ENCODE peak calls at places on chromosomes 13 and 19, in nine cellular contexts. G is H9, C is PC-3, X is fibroblast of lung, F is keratinocyte, V is neural progenitor cell, A is GM12878, Q is endothelial cell of umbilical vein, N is mammary epithelial cell. B is an unnamed sample.
A peak's percentile ranks its signal among the peaks of the same experiment; 100 is the strongest.

GRCh38 chr13:47188802-47189201 is 291.9 kb upstream of the HTR2A start:
- DNase-seq in X (peak; percentile 48), F (no peak), N (peak; percentile 25), C (peak; percentile 6), V (no peak), A (no peak), Q (no peak), G (no peak), B (no peak)

GRCh38 chr13:76967031-76967430 is 18.7 kb downstream of the ACOD1 start:
- DNase-seq in V (no peak), C (no peak), Q (no peak), X (no peak), F (no peak), A (no peak), G (no peak), N (no peak), B (no peak)

GRCh38 chr13:113762538-113762937 is 3.5 kb downstream of the TMEM255B start:
- DNase-seq in N (no peak), A (no peak), Q (no peak), F (no peak), C (no peak), X (no peak), V (no peak), G (no peak), B (peak; percentile 48)

GRCh38 chr19:16398530-16399241 is 73.1 kb downstream of the EPS15L1 start:
- DNase-seq in F (no peak), N (no peak), G (no peak), X (no peak), Q (peak; percentile 84), V (no peak), A (no peak), C (no peak), B (no peak)

GRCh38 chr13:30690282-30691188 is 44.8 kb upstream of the ALOX5AP start:
- DNase-seq in Q (no peak), F (peak; percentile 32), G (no peak), N (peak; percentile 62), X (peak; percentile 98), V (no peak), C (peak; percentile 23), A (no peak), B (peak; percentile 85)

GRCh38 chr19:32407004-32407992 is 1.7 kb downstream of the DPY19L3 start:
- DNase-seq in G (no peak), F (no peak), A (no peak), Q (no peak), X (peak; percentile 61), C (peak; percentile 3), N (no peak), V (no peak), B (peak; percentile 64)

GRCh38 chr19:10643166-10643967 is 10.8 kb upstream of the ILF3 start:
- DNase-seq in N (no peak), A (no peak), V (no peak), Q (no peak), X (no peak), C (no peak), G (peak; percentile 34), F (no peak), B (peak; percentile 14)

GRCh38 chr19:1811472-1811894 is 593 bp downstream of the ATP8B3 start:
- DNase-seq in X (peak; percentile 16), A (no peak), Q (peak; percentile 30), C (peak; percentile 95), V (no peak), G (no peak), N (peak; percentile 84), F (peak; percentile 86), B (peak; percentile 98)

GRCh38 chr13:75612354-75612753 is 23.8 kb upstream of the LMO7 start:
- DNase-seq in A (no peak), G (no peak), C (no peak), Q (no peak), N (no peak), F (no peak), X (peak; percentile 28), V (no peak), B (no peak)

GRCh38 chr19:47112664-47113445 is 721 bp downstream of the ZC3H4 start:
- DNase-seq in G (peak; percentile 100), C (peak; percentile 97), N (peak; percentile 99), X (peak; percentile 99), A (peak; percentile 100), F (peak; percentile 88), Q (peak; percentile 100), V (peak; percentile 99), B (peak; percentile 97)

GRCh38 chr13:33739254-33739653 is 78.7 kb upstream of the RFC3 start:
- DNase-seq in N (no peak), G (no peak), V (no peak), X (no peak), C (no peak), F (no peak), A (no peak), Q (no peak), B (no peak)

GRCh38 chr13:34698953-34699352 is 243.1 kb upstream of the NBEA start:
- DNase-seq in N (no peak), C (no peak), V (no peak), X (peak; percentile 19), G (no peak), F (no peak), Q (no peak), A (no peak), B (peak; percentile 66)

GRCh38 chr13:84481958-84482357 is 599.7 kb upstream of the SLITRK1 start:
- DNase-seq in A (no peak), V (no peak), F (no peak), G (no peak), X (peak; percentile 66), C (no peak), N (peak; percentile 80), Q (no peak), B (peak; percentile 69)

GRCh38 chr13:37598572-37598971 is at the start of gene POSTN:
- DNase-seq in G (no peak), V (no peak), Q (peak; percentile 8), A (no peak), N (no peak), X (no peak), F (no peak), C (no peak), B (no peak)

GRCh38 chr19:31132753-31133110 is 216.5 kb downstream of the TSHZ3 start:
- DNase-seq in G (no peak), N (no peak), X (no peak), Q (no peak), A (no peak), V (no peak), F (no peak), C (no peak), B (no peak)

GRCh38 chr13:112892759-112893569 is 76.0 kb upstream of the MCF2L start:
- DNase-seq in C (no peak), F (no peak), X (no peak), A (no peak), Q (peak; percentile 34), V (peak; percentile 46), G (no peak), N (no peak), B (peak; percentile 88)

GRCh38 chr19:18474366-18474887 is 36.5 kb upstream of the ISYNA1 start:
- DNase-seq in C (no peak), F (no peak), V (no peak), N (no peak), Q (no peak), X (no peak), G (no peak), A (no peak), B (peak; percentile 14)
- H3K79me2 ChIP-seq in C (peaks cover 64% of the 10 kb centered on the region), F (peaks cover 70% of the 10 kb centered on the region), V (peaks cover 9% of the 10 kb centered on the region), N (peaks cover 84% of the 10 kb centered on the region), Q (peaks cover 26% of the 10 kb centered on the region), X (peaks cover 46% of the 10 kb centered on the region), G (no peaks in the 10 kb centered on the region), A (peaks cover 42% of the 10 kb centered on the region), B (peaks cover 91% of the 10 kb centered on the region)

GRCh38 chr19:4537953-4538600 is 1.8 kb downstream of the LRG1 start:
- DNase-seq in N (no peak), Q (no peak), X (no peak), V (peak; percentile 33), A (no peak), C (no peak), F (no peak), G (peak; percentile 64), B (no peak)
- TF ChIP-seq CTCF in N (no peak), Q (no peak), X (no peak), V (peak; percentile 32), A (no peak), C (no peak), F (no peak), G (peak; percentile 43), B (no peak)

GRCh38 chr19:27674701-27675100 is 1538.2 kb downstream of the UQCRFS1 start:
- DNase-seq in N (no peak), C (no peak), G (no peak), X (no peak), A (no peak), V (no peak), F (no peak), Q (no peak), B (no peak)
- H3K9me3 ChIP-seq in N (peaks cover 6% of the 10 kb centered on the region), C (no peaks in the 10 kb centered on the region), G (peaks cover 96% of the 10 kb centered on the region), X (no peaks in the 10 kb centered on the region), A (no peaks in the 10 kb centered on the region), V (peaks cover 16% of the 10 kb centered on the region), F (no peaks in the 10 kb centered on the region), Q (no peaks in the 10 kb centered on the region), B (no peaks in the 10 kb centered on the region)

DNA sequence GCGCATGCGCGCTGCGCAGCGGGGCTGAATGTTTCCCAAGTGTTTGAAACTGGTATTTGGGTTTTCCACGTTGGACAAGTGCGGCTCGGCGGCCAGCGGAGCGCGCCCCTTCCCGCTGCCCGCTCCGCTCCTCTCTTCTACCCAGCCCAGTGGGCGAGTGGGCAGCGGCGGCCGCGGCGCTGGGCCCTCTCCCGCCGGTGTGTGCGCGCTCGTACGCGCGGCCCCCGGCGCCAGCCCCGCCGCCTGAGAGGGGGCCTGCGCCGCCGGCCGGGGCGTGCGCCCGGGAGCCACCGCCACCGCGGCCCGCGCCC is at the start of gene ING1:
- DNase-seq in C (no peak), V (no peak), X (no peak), G (no peak), Q (no peak), N (no peak), F (no peak), A (no peak), B (no peak)
- H3K79me2 ChIP-seq in C (peaks cover 47% of the 10 kb centered on the region), V (peaks cover 52% of the 10 kb centered on the region), X (peaks cover 35% of the 10 kb centered on the region), G (peaks cover 24% of the 10 kb centered on the region), Q (peaks cover 38% of the 10 kb centered on the region), N (peaks cover 47% of the 10 kb centered on the region), F (peaks cover 34% of the 10 kb centered on the region), A (peaks cover 41% of the 10 kb centered on the region), B (peaks cover 40% of the 10 kb centered on the region)

DNA sequence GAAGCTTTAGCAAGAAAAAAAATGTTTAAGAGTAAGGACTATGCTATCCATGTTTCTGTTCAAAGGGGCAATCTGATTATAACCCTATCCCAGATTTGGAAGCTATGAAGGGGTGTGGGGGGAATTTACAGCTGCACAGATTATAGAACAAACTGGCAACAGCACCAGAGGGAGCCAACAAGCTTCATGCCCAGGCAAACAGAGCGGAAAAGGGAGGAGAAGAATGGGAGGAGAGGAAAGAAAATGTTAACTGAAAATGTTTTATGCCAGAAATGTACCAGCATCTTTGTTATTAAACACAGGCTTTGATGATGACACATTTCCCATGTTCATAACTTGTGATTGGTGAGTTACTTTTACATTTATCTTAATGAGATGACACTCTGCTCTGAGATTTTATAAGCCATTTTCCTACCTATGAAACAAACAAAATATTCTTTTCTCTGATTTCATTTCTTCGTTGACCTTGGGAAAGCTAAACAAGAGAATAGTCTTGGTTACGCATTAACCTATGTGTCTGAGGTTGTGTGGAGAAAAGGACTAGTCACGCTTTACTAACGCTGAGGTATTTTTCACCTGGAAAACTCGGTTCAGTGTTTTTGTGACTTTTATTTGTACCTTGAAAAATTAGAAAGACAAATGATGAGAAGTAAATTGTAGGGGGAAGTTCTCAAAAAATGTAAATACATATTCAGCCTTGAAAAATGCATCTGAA is 235.9 kb upstream of the MIR17HG start:
- DNase-seq in Q (no peak), N (no peak), V (peak; percentile 20), F (no peak), X (no peak), C (no peak), A (no peak), G (no peak), B (no peak)
- TF ChIP-seq CTCF in Q (no peak), N (no peak), V (no peak), F (no peak), X (no peak), C (no peak), A (no peak), G (no peak), B (no peak)

GRCh38 chr19:36527873-36528193 is 238 bp downstream of the ZNF260 start:
- DNase-seq in V (no peak), Q (no peak), N (no peak), G (no peak), X (no peak), F (no peak), C (no peak), A (no peak), B (no peak)
- H3K9me3 ChIP-seq in V (peaks cover 21% of the 10 kb centered on the region), Q (no peaks in the 10 kb centered on the region), N (peaks cover 8% of the 10 kb centered on the region), G (peaks cover 5% of the 10 kb centered on the region), X (no peaks in the 10 kb centered on the region), F (no peaks in the 10 kb centered on the region), C (peaks cover 16% of the 10 kb centered on the region), A (peaks cover 16% of the 10 kb centered on the region), B (no peaks in the 10 kb centered on the region)